ENCODE peak calls at places on chromosomes 7 and 10, in seven cellular contexts. U is PC-9; G is MM.1S; S is left lung; V is CD8-positive, alpha-beta T cell; P is thyroid gland; B is hepatocyte. K is an unnamed sample. For H3K4me1, the result is how much of the 10 kb centered on the place peaks cover.

GRCh38 chr7:155848691-155849690 is 36.7 kb upstream of the SHH start:
- DNase-seq in U (no peak), V (no peak), P (no peak), B (no peak), G (no peak), S (no peak), K (no peak)

GRCh38 chr7:17434191-17434590 is 135.7 kb downstream of the AHR start:
- DNase-seq in P (peak), V (no peak), B (no peak), U (no peak), G (no peak), S (no peak), K (no peak)

GRCh38 chr7:128037880-128038619 is 6.8 kb upstream of the LRRC4 start:
- DNase-seq in B (no peak), V (no peak), S (no peak), P (no peak), G (peak), U (no peak), K (no peak)

GRCh38 chr10:88820990-88821389 is 18.5 kb downstream of the LIPM start:
- DNase-seq in V (no peak), B (peak), P (no peak), S (no peak), G (no peak), U (no peak), K (no peak)

GRCh38 chr7:30727061-30727945 is 24.6 kb upstream of the INMT start:
- DNase-seq in B (no peak), P (no peak), V (peak), U (no peak), S (no peak), G (no peak), K (no peak)

GRCh38 chr7:106583133-106583532 is 77.8 kb downstream of the CCDC71L start:
- DNase-seq in S (no peak), U (no peak), V (no peak), P (no peak), B (no peak), G (no peak), K (no peak)

GRCh38 chr10:77493851-77494788 is 143.5 kb downstream of the KCNMA1 start:
- DNase-seq in B (peak), U (no peak), G (no peak), S (no peak), P (no peak), V (no peak), K (peak)

GRCh38 chr10:96830511-96831199 is 1.4 kb upstream of the LCOR start:
- DNase-seq in U (peak), V (peak), P (peak), G (peak), S (no peak), B (peak), K (no peak)

GRCh38 chr10:16741540-16741939 is 75.7 kb downstream of the RSU1 start:
- DNase-seq in B (no peak), P (no peak), U (no peak), V (no peak), G (no peak), S (no peak), K (no peak)

GRCh38 chr10:71590786-71591350 is 128.7 kb downstream of the C10orf105 start:
- DNase-seq in B (no peak), U (no peak), V (no peak), S (no peak), G (no peak), P (no peak), K (peak)

GRCh38 chr7:67616517-67616916 is 619.9 kb downstream of the TYW1 start:
- DNase-seq in U (no peak), S (no peak), P (no peak), G (no peak), V (no peak), B (no peak), K (no peak)

GRCh38 chr7:148882668-148883232 is 1.3 kb downstream of the EZH2 start:
- DNase-seq in S (no peak), G (peak), P (no peak), B (no peak), U (no peak), V (no peak), K (peak)

GRCh38 chr7:66682350-66683093 is 53.8 kb downstream of the KCTD7 start:
- DNase-seq in U (no peak), V (no peak), P (peak), B (no peak), G (no peak), S (no peak), K (no peak)

GRCh38 chr10:60335708-60336107 is 54.0 kb downstream of the ANK3 start:
- DNase-seq in U (no peak), P (no peak), B (no peak), S (no peak), G (no peak), V (no peak), K (no peak)

GRCh38 chr10:130615463-130615862 is 479.3 kb downstream of the GLRX3 start:
- DNase-seq in S (no peak), B (no peak), U (no peak), G (no peak), P (no peak), V (no peak), K (no peak)

GRCh38 chr7:98398567-98399372 is 2.1 kb downstream of the BAIAP2L1 start:
- DNase-seq in U (peak), V (no peak), B (peak), G (no peak), S (no peak), P (peak), K (no peak)

GRCh38 chr7:451255-452229 is 68.1 kb downstream of the PDGFA start:
- DNase-seq in V (no peak), U (no peak), G (no peak), B (no peak), P (no peak), S (peak), K (no peak)

GRCh38 chr10:132908621-132909295 is 33.6 kb downstream of the CFAP46 start:
- DNase-seq in V (no peak), B (no peak), U (no peak), P (no peak), G (no peak), S (peak), K (no peak)

GRCh38 chr10:75663947-75664664 is 232.7 kb downstream of the LRMDA start:
- DNase-seq in V (no peak), S (no peak), U (no peak), P (peak), B (no peak), G (no peak), K (no peak)

GRCh38 chr10:43221419-43222293 is 45.2 kb downstream of the RASGEF1A start:
- DNase-seq in U (no peak), B (no peak), G (no peak), S (peak), P (peak), V (no peak), K (no peak)

GRCh38 chr7:150448789-150449147 is 1.7 kb upstream of the GIMAP8 start:
- DNase-seq in P (peak), V (peak), G (peak), S (peak), U (peak), B (peak), K (no peak)

GRCh38 chr10:68492118-68492517 is 20.3 kb upstream of the DNA2 start:
- DNase-seq in B (no peak), G (no peak), V (no peak), U (no peak), S (no peak), P (no peak), K (no peak)

GRCh38 chr7:8579661-8580060 is 146.3 kb downstream of the NXPH1 start:
- DNase-seq in V (no peak), U (no peak), P (no peak), S (no peak), B (no peak), G (no peak), K (no peak)

GRCh38 chr7:42931834-42932651 is at the start of the genes MRPL32 and PSMA2:
- DNase-seq in G (peak), V (peak), B (peak), S (peak), U (peak), P (peak), K (peak)
- H3K4me1 ChIP-seq in G (under half), V (under half), B (under half), S (under half), U (under half), P (under half), K (under half)

GRCh38 chr10:11183000-11183399 is 165.3 kb downstream of the CELF2 start:
- DNase-seq in G (no peak), S (no peak), U (no peak), B (no peak), P (no peak), V (no peak), K (no peak)
- H3K4me1 ChIP-seq in G (half or more), S (under half), U (under half), B (under half), P (under half), V (half or more), K (under half)

DNA sequence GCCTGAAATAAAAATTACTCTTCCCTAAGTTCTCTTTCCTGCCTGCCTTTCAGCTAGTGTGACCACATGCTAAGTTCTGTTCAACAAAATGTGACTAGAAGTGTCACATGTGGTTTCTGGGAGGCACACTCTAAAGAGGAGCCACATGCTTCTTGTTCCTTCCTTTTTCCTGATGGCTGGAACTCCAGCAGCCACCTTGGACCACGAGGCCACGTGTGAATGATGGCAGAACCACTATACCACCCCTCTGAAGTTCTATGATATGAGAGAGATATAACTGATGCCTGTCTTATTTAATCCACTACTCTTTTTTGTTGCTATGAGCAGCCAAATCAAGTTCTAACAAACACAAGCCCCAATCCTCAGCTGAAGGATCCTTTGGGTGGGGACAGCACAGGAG is 8.1 kb downstream of the PODXL start:
- DNase-seq in P (no peak), V (no peak), S (no peak), G (no peak), B (no peak), U (no peak), K (no peak)
- H3K4me1 ChIP-seq in P (under half), V (under half), S (under half), G (under half), B (under half), U (under half), K (under half)

GRCh38 chr10:113493943-113494342 is 58.9 kb upstream of the HABP2 start:
- DNase-seq in G (no peak), B (no peak), P (no peak), U (no peak), S (no peak), V (no peak), K (no peak)

GRCh38 chr10:113496124-113496523 is 56.7 kb upstream of the HABP2 start:
- DNase-seq in G (no peak), B (no peak), P (no peak), U (no peak), V (no peak), S (no peak), K (no peak)

GRCh38 chr10:113493195-113493594 is 59.7 kb upstream of the HABP2 start:
- DNase-seq in B (no peak), V (no peak), U (no peak), S (no peak), P (no peak), G (no peak), K (no peak)

GRCh38 chr10:113494736-113495135 is 58.1 kb upstream of the HABP2 start:
- DNase-seq in G (no peak), U (no peak), P (peak), S (no peak), B (no peak), V (no peak), K (no peak)

DNA sequence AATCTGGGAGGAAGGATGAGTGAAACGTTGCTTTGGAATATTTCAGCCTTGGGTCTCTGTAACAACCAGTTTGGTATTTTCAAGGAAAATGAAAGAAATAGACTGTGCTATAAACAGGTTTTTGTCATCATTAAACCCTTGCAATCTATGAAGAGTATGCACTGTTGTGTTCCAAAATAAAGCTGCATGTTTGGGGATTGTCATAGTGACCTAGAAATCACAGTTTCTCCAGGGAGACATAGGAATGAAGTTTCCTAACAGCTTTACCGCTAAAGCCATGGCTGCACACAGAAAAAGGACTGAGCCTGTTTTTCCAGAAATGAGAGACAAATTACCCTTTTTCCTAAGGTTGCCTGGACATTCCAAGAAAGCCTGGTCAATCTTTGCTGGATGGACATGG is 60.7 kb upstream of the HABP2 start:
- DNase-seq in V (no peak), B (no peak), S (no peak), P (no peak), U (no peak), G (no peak), K (no peak)
- H3K4me1 ChIP-seq in V (under half), B (under half), S (under half), P (half or more), U (under half), G (under half), K (under half)

GRCh38 chr7:131090866-131091692 is 236.6 kb upstream of the MKLN1 start:
- DNase-seq in P (no peak), V (no peak), G (no peak), B (no peak), S (no peak), U (no peak), K (no peak)
- H3K4me1 ChIP-seq in P (half or more), V (half or more), G (under half), B (under half), S (under half), U (under half), K (under half)

DNA sequence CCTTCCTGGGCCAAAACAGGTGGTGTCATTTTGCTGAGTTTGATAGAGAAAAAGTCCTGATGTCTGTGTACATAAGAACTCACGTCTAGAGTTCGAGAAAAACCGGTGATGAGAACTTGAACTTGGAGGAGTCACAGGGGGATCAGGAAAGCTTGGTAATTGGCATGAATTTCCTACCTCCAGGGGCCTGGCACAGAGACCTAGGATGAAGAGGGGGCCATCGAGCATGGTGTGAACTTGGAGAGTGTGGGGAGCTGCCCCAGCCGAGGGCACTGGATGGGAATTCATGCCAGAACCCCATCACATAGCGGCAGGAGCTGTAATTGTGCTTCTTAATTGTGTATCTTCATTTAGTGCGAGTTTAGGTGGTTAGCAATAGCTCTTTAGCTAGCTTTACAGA is 82.2 kb downstream of the CUX1 start:
- DNase-seq in G (no peak), S (no peak), P (peak), V (no peak), U (no peak), B (no peak), K (no peak)
- H3K4me1 ChIP-seq in G (under half), S (under half), P (under half), V (under half), U (under half), B (under half), K (under half)

GRCh38 chr7:42103456-42103855 is 133.6 kb downstream of the GLI3 start:
- DNase-seq in P (no peak), S (no peak), U (no peak), V (no peak), G (no peak), B (peak), K (no peak)
- H3K4me1 ChIP-seq in P (under half), S (under half), U (under half), V (under half), G (under half), B (under half), K (under half)

DNA sequence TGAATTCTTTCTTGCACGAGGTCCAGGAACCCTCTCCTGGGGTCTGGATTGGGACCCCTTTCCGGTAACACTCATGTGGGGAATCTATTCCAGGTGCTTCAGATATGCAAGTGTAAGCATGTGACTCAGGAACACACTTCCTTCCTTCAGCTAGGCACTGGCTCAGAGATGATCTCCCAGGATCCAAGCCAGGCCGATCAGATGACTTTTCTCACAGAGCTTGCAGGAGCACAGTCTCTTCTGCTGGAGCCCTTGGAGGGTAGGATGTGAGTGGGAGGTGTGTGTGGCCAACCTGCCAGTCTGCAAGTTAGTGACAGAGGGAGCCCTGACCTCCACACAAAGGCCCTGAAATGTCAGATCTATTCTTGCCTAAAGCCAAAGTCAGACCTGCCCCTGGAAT is 108.3 kb downstream of the CPXM2 start:
- DNase-seq in V (no peak), S (no peak), U (no peak), G (no peak), P (peak), B (no peak), K (no peak)
- H3K4me1 ChIP-seq in V (under half), S (under half), U (under half), G (under half), P (under half), B (under half), K (under half)

K was measured in SJSA1.